ENCODE peak calls at places on chromosomes 6 and 20, in ten cellular contexts. I is HuH-7.5; R is heart left ventricle; D is cardiac septum; S is activated T-helper 2 cell treated with anti-CD3 and anti-CD28 coated beads, Interferon-gamma antibody, Interleukin-2, Interleukin-4, amounts not matched to agents 10 μg/mL and 5 μg/mL and 100 μg/mL, durations not matched to agents 14 hours and 24 hours and 36 hours; E is psoas muscle; F is GM19239; Q is nephron progenitor cell; U is mucosa of gallbladder; Y is thyroid gland. K is an unnamed sample.

GRCh38 chr20:38125157-38126056 is 39.7 kb downstream of the TGM2 start:
- DNase-seq in Q (no peak), D (peak), E (peak), U (peak), R (no peak), I (no peak), Y (peak), S (no peak), F (no peak), K (no peak)

GRCh38 chr6:150072201-150072600 is 3.3 kb upstream of the ULBP3 start:
- DNase-seq in R (peak), I (peak), U (peak), Y (peak), S (peak), D (no peak), F (no peak), Q (no peak), E (peak), K (peak)

GRCh38 chr20:1965520-1966278 is 28.2 kb downstream of the PDYN start:
- DNase-seq in I (peak), E (peak), Y (peak), D (peak), R (peak), F (peak), S (peak), Q (peak), U (peak), K (peak)

GRCh38 chr20:43824279-43824678 is 90.4 kb upstream of the TOX2 start:
- DNase-seq in Q (no peak), I (no peak), D (no peak), Y (no peak), E (no peak), R (no peak), U (no peak), F (no peak), S (no peak), K (no peak)

GRCh38 chr20:16607364-16608264 is 34.4 kb upstream of the KIF16B start:
- DNase-seq in D (no peak), I (peak), R (no peak), S (no peak), F (no peak), Y (no peak), U (no peak), Q (peak), E (no peak), K (no peak)

GRCh38 chr6:170193326-170193821 is 97.5 kb downstream of the DLL1 start:
- DNase-seq in Y (no peak), F (no peak), U (peak), R (no peak), Q (no peak), S (no peak), D (no peak), E (no peak), I (no peak), K (no peak)

GRCh38 chr6:6622557-6622956 is 34.0 kb downstream of the LY86 start:
- DNase-seq in F (no peak), E (no peak), Q (no peak), I (no peak), U (no peak), R (no peak), D (no peak), S (no peak), Y (no peak), K (no peak)

GRCh38 chr6:26198626-26199056 is 111.4 kb downstream of the HFE start:
- DNase-seq in S (peak), D (no peak), U (no peak), I (no peak), F (no peak), Q (no peak), Y (no peak), E (no peak), R (no peak), K (no peak)

GRCh38 chr20:50821257-50821921 is 26.5 kb downstream of the BCAS4 start:
- DNase-seq in S (no peak), Y (no peak), E (no peak), Q (no peak), F (no peak), D (no peak), U (no peak), R (no peak), I (no peak), K (no peak)

GRCh38 chr6:136539967-136540366 is 10.3 kb downstream of the MAP7 start:
- DNase-seq in S (no peak), F (no peak), Q (no peak), I (no peak), R (no peak), U (no peak), Y (no peak), E (no peak), D (no peak), K (no peak)